ENCODE peak calls at places on chromosome 15, in eight cellular contexts. R, B, Q, M, P, U, K and D are unnamed samples.

GRCh38 chr15:70164910-70165791 is 67.4 kb upstream of the TLE3 start:
- DNase-seq in R (no peak), B (no peak), Q (no peak), M (no peak), P (no peak), U (no peak), K (no peak), D (no peak)

GRCh38 chr15:93173369-93173768 is 84.4 kb upstream of the RGMA start:
- DNase-seq in R (no peak), B (no peak), Q (no peak), M (peak; percentile 90), P (peak; percentile 66), U (peak; percentile 63), K (no peak), D (peak; percentile 29)

GRCh38 chr15:93748710-93749109 is 482.7 kb upstream of the MCTP2 start:
- DNase-seq in R (no peak), B (no peak), Q (no peak), M (no peak), P (no peak), U (no peak), K (no peak), D (no peak)

GRCh38 chr15:43346305-43346704 is 15.9 kb upstream of the LCMT2 start:
- DNase-seq in R (peak; percentile 8), B (no peak), Q (no peak), M (no peak), P (no peak), U (no peak), K (no peak), D (no peak)

GRCh38 chr15:42759093-42759492 is 22.2 kb upstream of the CDAN1 start:
- DNase-seq in R (no peak), B (no peak), Q (no peak), M (no peak), P (no peak), U (no peak), K (no peak), D (no peak)

GRCh38 chr15:88382482-88382983 is 84.7 kb downstream of the MRPL46 start:
- DNase-seq in R (no peak), B (no peak), Q (no peak), M (peak; percentile 70), P (no peak), U (no peak), K (no peak), D (no peak)

GRCh38 chr15:61253186-61253585 is 24.1 kb upstream of the RORA start:
- DNase-seq in R (peak; percentile 72), B (no peak), Q (no peak), M (no peak), P (no peak), U (no peak), K (no peak), D (no peak)

GRCh38 chr15:62983956-62984355 is 58.6 kb upstream of the TPM1 start:
- DNase-seq in R (no peak), B (no peak), Q (no peak), M (no peak), P (no peak), U (no peak), K (no peak), D (no peak)

GRCh38 chr15:101107101-101107500 is 144.7 kb downstream of the CHSY1 start:
- DNase-seq in R (no peak), B (no peak), Q (no peak), M (no peak), P (no peak), U (no peak), K (no peak), D (no peak)

GRCh38 chr15:64949383-64950141 is 37.9 kb downstream of the ANKDD1A start:
- DNase-seq in R (no peak), B (no peak), Q (no peak), M (no peak), P (no peak), U (no peak), K (no peak), D (no peak)

GRCh38 chr15:51386960-51387698 is 45.7 kb downstream of the GLDN start:
- DNase-seq in R (no peak), B (no peak), Q (no peak), M (no peak), P (no peak), U (no peak), K (no peak), D (no peak)

GRCh38 chr15:66657062-66658020 is 44.7 kb upstream of the SMAD6 start:
- DNase-seq in R (peak; percentile 40), B (no peak), Q (no peak), M (no peak), P (no peak), U (no peak), K (no peak), D (no peak)

GRCh38 chr15:25784876-25785642 is 78.1 kb downstream of the ATP10A start:
- DNase-seq in R (peak; percentile 96), B (peak; percentile 83), Q (no peak), M (peak; percentile 89), P (no peak), U (peak; percentile 39), K (no peak), D (no peak)

GRCh38 chr15:73190189-73190601 is 137.9 kb downstream of the NEO1 start:
- DNase-seq in R (peak; percentile 7), B (no peak), Q (no peak), M (peak; percentile 61), P (peak; percentile 16), U (peak; percentile 65), K (no peak), D (peak; percentile 6)

GRCh38 chr15:52076889-52077781 is 35.4 kb downstream of the BCL2L10 start:
- DNase-seq in R (peak; percentile 90), B (no peak), Q (no peak), M (peak; percentile 75), P (no peak), U (peak; percentile 60), K (peak; percentile 80), D (peak; percentile 70)

GRCh38 chr15:59691194-59691805 is 2.2 kb upstream of the BNIP2 start:
- DNase-seq in R (peak; percentile 69), B (no peak), Q (peak; percentile 14), M (peak; percentile 29), P (peak; percentile 23), U (peak; percentile 77), K (no peak), D (no peak)

GRCh38 chr15:50315814-50316630 is 39.0 kb downstream of the GABPB1 start:
- DNase-seq in R (peak; percentile 66), B (no peak), Q (no peak), M (peak; percentile 40), P (peak; percentile 42), U (peak; percentile 73), K (peak; percentile 12), D (no peak)

GRCh38 chr15:50321680-50322079 is 33.3 kb downstream of the GABPB1 start:
- DNase-seq in R (no peak), B (no peak), Q (no peak), M (no peak), P (no peak), U (no peak), K (no peak), D (no peak)

GRCh38 chr15:50318697-50319096 is 36.3 kb downstream of the GABPB1 start:
- DNase-seq in R (no peak), B (no peak), Q (no peak), M (no peak), P (no peak), U (no peak), K (no peak), D (no peak)

GRCh38 chr15:50320504-50320903 is 34.5 kb downstream of the GABPB1 start:
- DNase-seq in R (no peak), B (no peak), Q (no peak), M (no peak), P (no peak), U (no peak), K (no peak), D (no peak)
- H3K4me3 ChIP-seq in R (no peak overlapping the region), B (no peak overlapping the region), Q (no peak overlapping the region), M (no peak overlapping the region), P (no peak overlapping the region), U (no peak overlapping the region), K (no peak overlapping the region), D (no peak overlapping the region)

DNA sequence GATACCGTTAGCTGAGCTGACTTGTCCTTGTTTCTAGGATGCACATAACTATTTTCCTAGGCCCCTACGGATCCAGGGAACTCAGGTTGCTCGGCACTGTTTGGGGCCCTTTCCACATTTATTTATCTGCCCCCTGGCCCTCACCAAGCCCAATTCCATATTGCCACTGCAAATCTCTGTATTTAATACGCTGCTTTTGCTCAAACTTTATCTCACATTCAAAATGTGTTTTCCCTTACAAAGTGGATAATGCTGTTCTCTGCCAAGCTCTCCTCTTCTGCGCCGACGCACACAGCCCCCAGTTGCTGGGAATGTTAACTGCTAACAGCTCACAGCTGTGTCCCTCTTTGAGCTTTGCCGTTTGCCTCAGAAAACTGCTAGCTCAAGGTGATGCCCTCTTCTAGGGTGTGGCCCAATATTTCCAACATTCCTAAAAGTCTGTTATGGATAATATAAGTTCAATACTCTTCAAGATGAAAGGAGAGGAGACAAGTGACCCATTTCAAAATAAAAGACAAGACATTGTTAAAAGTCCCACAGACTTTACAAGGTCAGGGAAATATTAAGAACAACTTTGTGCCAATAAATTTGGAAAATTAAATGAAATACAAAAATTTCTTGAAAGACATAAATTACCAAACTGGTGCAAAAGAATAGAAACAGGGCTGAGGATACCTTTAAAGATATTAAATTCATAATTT is 12.5 kb upstream of the FBN1 start:
- DNase-seq in R (peak; percentile 57), B (no peak), Q (no peak), M (no peak), P (no peak), U (no peak), K (no peak), D (no peak)
- TF ChIP-seq CTCF in R (no peak), B (no peak), Q (no peak), M (no peak), P (no peak), U (no peak), K (no peak), D (no peak)

DNA sequence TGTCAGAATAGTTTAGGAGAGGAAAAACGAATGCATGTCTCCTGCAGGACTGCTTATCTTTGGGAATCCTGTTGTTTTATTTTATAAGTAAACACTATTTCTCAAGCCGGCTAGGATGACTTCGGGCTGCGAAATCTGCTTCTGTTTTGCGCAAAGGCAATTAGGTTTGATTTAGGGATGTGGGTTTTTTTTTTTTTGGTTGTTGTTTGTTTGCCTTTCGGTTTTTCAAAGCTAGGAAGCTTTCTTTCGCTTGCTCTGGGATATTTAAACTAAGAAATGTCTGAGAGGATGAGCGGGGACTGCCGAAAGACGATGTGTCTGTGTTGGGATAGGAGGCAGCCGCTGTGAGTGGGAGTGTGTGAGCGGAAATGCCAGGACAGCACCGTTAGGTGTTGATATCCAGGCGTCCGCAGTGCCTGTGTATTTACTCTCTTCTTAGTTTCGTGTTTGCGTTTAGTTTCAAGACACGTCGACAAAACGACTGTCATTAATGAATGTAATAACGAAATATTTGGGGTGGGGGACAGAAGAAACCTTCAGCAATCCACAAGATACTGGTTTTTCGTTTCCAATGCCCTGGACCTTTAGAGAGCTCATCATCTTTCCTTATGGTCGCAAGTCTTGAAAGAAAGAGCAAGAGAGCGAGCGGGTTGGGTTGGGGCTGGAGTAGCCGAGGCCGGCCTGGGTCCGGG is 620 bp downstream of the ISL2 start:
- DNase-seq in R (peak; percentile 81), B (no peak), Q (no peak), M (no peak), P (no peak), U (peak; percentile 35), K (no peak), D (no peak)
- H3K4me3 ChIP-seq in R (peak overlapping the region; percentile 89), B (no peak overlapping the region), Q (no peak overlapping the region), M (no peak overlapping the region), P (no peak overlapping the region), U (peak overlapping the region; percentile 51), K (no peak overlapping the region), D (no peak overlapping the region)

DNA sequence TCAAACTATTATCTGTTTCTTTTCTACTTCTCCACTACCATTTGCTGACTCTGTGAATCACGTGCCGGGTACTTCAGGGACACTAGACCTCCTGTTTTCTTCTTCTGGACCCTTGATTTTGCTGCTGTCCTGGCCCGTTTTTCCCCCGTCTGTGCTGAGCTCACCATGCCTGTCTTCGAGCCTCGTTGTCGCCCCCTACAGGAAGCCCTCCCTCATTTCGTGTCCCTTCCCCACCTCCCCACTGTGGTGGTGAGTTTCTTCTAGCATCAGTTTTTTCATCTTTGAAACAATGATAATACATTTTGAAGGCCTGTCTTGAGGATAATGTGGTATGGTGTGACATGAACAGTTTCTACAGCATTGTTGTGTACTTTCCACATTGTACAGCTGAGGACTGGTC is 12.8 kb downstream of the GABRG3 start:
- DNase-seq in R (no peak), B (no peak), Q (no peak), M (no peak), P (no peak), U (no peak), K (no peak), D (no peak)
- TF ChIP-seq CTCF in R (no peak), B (no peak), Q (no peak), M (no peak), P (no peak), U (no peak), K (peak; percentile 16), D (no peak)